ENCODE peak calls at places on chromosomes 5 and 9, in nine cellular contexts. R is AG10803; H is NCI-H2107; C is LoVo; V is NT2/D1; Z is head of caudate nucleus; J is stimulated activated CD4-positive, alpha-beta T cell treated with anti-CD3 and anti-CD28 coated beads, TNF-alpha, amount 100 ng/mL, for 1 hour; D is neuronal stem cell; B is omental fat pad. T is an unnamed sample.

GRCh38 chr9:107587175-107587963 is 97.8 kb upstream of the KLF4 start:
- DNase-seq in R (no peak), H (no peak), C (peak), V (no peak), Z (no peak), J (no peak), D (no peak), B (no peak), T (no peak)

GRCh38 chr9:7784472-7784871 is 15.1 kb downstream of the DMAC1 start:
- DNase-seq in R (no peak), H (no peak), C (no peak), V (no peak), Z (no peak), J (no peak), D (no peak), B (no peak), T (no peak)

GRCh38 chr9:706606-707451 is 134.7 kb upstream of the DMRT1 start:
- DNase-seq in R (peak), H (no peak), C (no peak), V (no peak), Z (peak), J (no peak), D (peak), B (peak), T (no peak)

GRCh38 chr9:27436234-27436633 is 87.9 kb upstream of the IFNK start:
- DNase-seq in R (peak), H (no peak), C (no peak), V (no peak), Z (no peak), J (no peak), D (no peak), B (no peak), T (no peak)

GRCh38 chr5:122126711-122127385 is 2.5 kb upstream of the ZNF474 start:
- DNase-seq in R (peak), H (no peak), C (no peak), V (no peak), Z (no peak), J (no peak), D (no peak), B (no peak), T (no peak)

GRCh38 chr5:96410013-96410412 is 23.0 kb downstream of the PCSK1 start:
- DNase-seq in R (no peak), H (no peak), C (no peak), V (no peak), Z (peak), J (no peak), D (no peak), B (no peak), T (no peak)

GRCh38 chr9:135926402-135927194 is 19.3 kb upstream of the CAMSAP1 start:
- DNase-seq in R (peak), H (no peak), C (peak), V (no peak), Z (no peak), J (no peak), D (no peak), B (no peak), T (no peak)

GRCh38 chr5:163649522-163649921 is 144.1 kb downstream of the MAT2B start:
- DNase-seq in R (peak), H (no peak), C (peak), V (no peak), Z (no peak), J (no peak), D (no peak), B (no peak), T (no peak)

GRCh38 chr5:56461584-56461983 is 228.5 kb upstream of the ANKRD55 start:
- DNase-seq in R (no peak), H (no peak), C (no peak), V (no peak), Z (no peak), J (no peak), D (no peak), B (no peak), T (no peak)

GRCh38 chr5:40165789-40166728 is 513.7 kb upstream of the PTGER4 start:
- DNase-seq in R (peak), H (no peak), C (no peak), V (no peak), Z (no peak), J (no peak), D (no peak), B (no peak), T (no peak)

GRCh38 chr9:36154213-36154952 is 14.8 kb upstream of the CCIN start:
- DNase-seq in R (peak), H (no peak), C (no peak), V (no peak), Z (peak), J (no peak), D (no peak), B (no peak), T (no peak)

GRCh38 chr5:145924849-145925248 is 11.5 kb upstream of the SH3RF2 start:
- DNase-seq in R (peak), H (no peak), C (no peak), V (no peak), Z (no peak), J (no peak), D (no peak), B (no peak), T (no peak)

GRCh38 chr5:57311251-57311650 is 137.4 kb downstream of the GPBP1 start:
- DNase-seq in R (peak), H (no peak), C (no peak), V (no peak), Z (no peak), J (no peak), D (no peak), B (no peak), T (no peak)

GRCh38 chr5:113264061-113264460 is 170.7 kb downstream of the TSSK1B start:
- DNase-seq in R (no peak), H (no peak), C (no peak), V (no peak), Z (no peak), J (no peak), D (no peak), B (no peak), T (no peak)

GRCh38 chr9:105690742-105691141 is 3.6 kb upstream of the TMEM38B start:
- DNase-seq in R (peak), H (no peak), C (no peak), V (no peak), Z (no peak), J (no peak), D (no peak), B (no peak), T (no peak)

GRCh38 chr9:88197016-88197415 is 58.7 kb upstream of the SPATA31C2 start:
- DNase-seq in R (peak), H (no peak), C (no peak), V (no peak), Z (no peak), J (no peak), D (no peak), B (no peak), T (peak)

GRCh38 chr5:108212775-108213346 is 169.0 kb downstream of the FBXL17 start:
- DNase-seq in R (peak), H (no peak), C (no peak), V (peak), Z (no peak), J (no peak), D (no peak), B (no peak), T (no peak)

GRCh38 chr5:179316111-179316551 is 29.1 kb downstream of the ADAMTS2 start:
- DNase-seq in R (no peak), H (no peak), C (no peak), V (no peak), Z (no peak), J (no peak), D (no peak), B (no peak), T (no peak)

GRCh38 chr5:72185717-72186388 is 78.6 kb downstream of the MAP1B start:
- DNase-seq in R (peak), H (no peak), C (no peak), V (no peak), Z (no peak), J (no peak), D (no peak), B (no peak), T (no peak)

GRCh38 chr9:136599811-136600660 is 54.2 kb upstream of the NOTCH1 start:
- DNase-seq in R (no peak), H (no peak), C (no peak), V (no peak), Z (peak), J (no peak), D (no peak), B (no peak), T (no peak)

GRCh38 chr5:180600554-180601041 is 9.3 kb upstream of the SCGB3A1 start:
- DNase-seq in R (no peak), H (no peak), C (no peak), V (no peak), Z (no peak), J (no peak), D (no peak), B (peak), T (no peak)

GRCh38 chr5:56591081-56591480 is 224.3 kb upstream of the MAP3K1 start:
- DNase-seq in R (no peak), H (no peak), C (no peak), V (no peak), Z (no peak), J (no peak), D (no peak), B (no peak), T (no peak)

GRCh38 chr9:133943781-133944745 is 48.1 kb downstream of the VAV2 start:
- DNase-seq in R (no peak), H (no peak), C (no peak), V (no peak), Z (no peak), J (no peak), D (peak), B (no peak), T (no peak)

GRCh38 chr9:80467632-80468031 is 895.9 kb downstream of the TLE4 start:
- DNase-seq in R (no peak), H (no peak), C (no peak), V (peak), Z (no peak), J (no peak), D (no peak), B (no peak), T (no peak)

GRCh38 chr9:76615149-76615548 is 149.1 kb upstream of the PCA3 start:
- DNase-seq in R (no peak), H (no peak), C (no peak), V (no peak), Z (no peak), J (no peak), D (no peak), B (no peak), T (no peak)

GRCh38 chr5:167639761-167640160 is 651.7 kb upstream of the WWC1 start:
- DNase-seq in R (peak), H (no peak), C (no peak), V (no peak), Z (no peak), J (no peak), D (no peak), B (no peak), T (no peak)

GRCh38 chr5:38060354-38060753 is 198.0 kb upstream of the EGFLAM start:
- DNase-seq in R (peak), H (no peak), C (no peak), V (no peak), Z (no peak), J (no peak), D (no peak), B (no peak), T (peak)

GRCh38 chr5:140725799-140726471 is 25.7 kb downstream of the ZMAT2 start:
- DNase-seq in R (peak), H (no peak), C (peak), V (peak), Z (no peak), J (peak), D (peak), B (no peak), T (peak)

GRCh38 chr5:30994170-30994569 is 199.3 kb upstream of the CDH6 start:
- DNase-seq in R (no peak), H (no peak), C (no peak), V (no peak), Z (no peak), J (no peak), D (no peak), B (no peak), T (no peak)

GRCh38 chr9:131333771-131334567 is 44.4 kb downstream of the PLPP7 start:
- DNase-seq in R (no peak), H (no peak), C (no peak), V (no peak), Z (no peak), J (no peak), D (no peak), B (no peak), T (no peak)

GRCh38 chr5:149141957-149142851 is 911 bp downstream of the ABLIM3 start:
- DNase-seq in R (no peak), H (no peak), C (no peak), V (no peak), Z (peak), J (no peak), D (peak), B (no peak), T (no peak)

GRCh38 chr5:61048534-61048933 is 103.5 kb downstream of the NDUFAF2 start:
- DNase-seq in R (peak), H (no peak), C (peak), V (no peak), Z (no peak), J (no peak), D (no peak), B (no peak), T (peak)

GRCh38 chr5:44809215-44809955 is 638 bp downstream of the MRPS30 start:
- DNase-seq in R (peak), H (peak), C (peak), V (no peak), Z (peak), J (no peak), D (peak), B (no peak), T (no peak)

GRCh38 chr5:6766558-6767191 is 53.4 kb downstream of the TENT4A start:
- DNase-seq in R (peak), H (peak), C (peak), V (no peak), Z (peak), J (peak), D (no peak), B (peak), T (peak)

GRCh38 chr9:438066-438465 is 223.4 kb downstream of the DOCK8 start:
- DNase-seq in R (peak), H (no peak), C (no peak), V (no peak), Z (no peak), J (no peak), D (no peak), B (no peak), T (no peak)

GRCh38 chr5:80963966-80964481 is 3.9 kb downstream of the RASGRF2 start:
- DNase-seq in R (no peak), H (no peak), C (no peak), V (no peak), Z (no peak), J (no peak), D (no peak), B (no peak), T (peak)

T was measured in AG04449.